ENCODE peak calls at places on chromosomes 1 and 21, in four cellular contexts. N is IMR-90, G is mesendoderm, W is H1. M is an unnamed sample.

GRCh38 chr1:91591175-91591968 is 90.7 kb downstream of the CDC7 start:
- DNase-seq in W (no peak), G (no peak), N (no peak), M (no peak)

GRCh38 chr1:43300661-43301094 is at the start of gene TIE1:
- DNase-seq in W (no peak), G (no peak), N (no peak), M (no peak)

GRCh38 chr21:43361127-43361492 is 65.8 kb downstream of the SIK1 start:
- DNase-seq in N (peak; percentile 63), W (no peak), G (peak; percentile 55), M (no peak)

GRCh38 chr1:159922499-159923202 is 2.7 kb downstream of the TAGLN2 start:
- DNase-seq in G (no peak), N (peak; percentile 41), W (no peak), M (no peak)

GRCh38 chr1:40303790-40304189 is 13.3 kb downstream of the COL9A2 start:
- DNase-seq in G (no peak), W (no peak), N (no peak), M (no peak)

GRCh38 chr1:47686731-47687617 is 249.1 kb downstream of the FOXD2 start:
- DNase-seq in N (no peak), G (peak; percentile 90), W (peak; percentile 62), M (peak; percentile 38)

GRCh38 chr1:23910144-23910543 is 3.0 kb downstream of the CNR2 start:
- DNase-seq in N (no peak), G (no peak), W (no peak), M (no peak)

GRCh38 chr1:179794146-179794545 is 51.1 kb downstream of the FAM163A start:
- DNase-seq in W (no peak), N (no peak), G (no peak), M (no peak)

GRCh38 chr21:35475768-35476167 is 426.7 kb upstream of the RUNX1 start:
- DNase-seq in W (no peak), G (no peak), N (peak; percentile 75), M (no peak)

GRCh38 chr1:9418851-9419250 is 120.4 kb upstream of the SLC25A33 start:
- DNase-seq in G (no peak), W (no peak), N (no peak), M (no peak)

GRCh38 chr1:32695098-32695904 is 7.3 kb downstream of the SYNC start:
- DNase-seq in W (no peak), G (no peak), N (peak; percentile 65), M (no peak)

GRCh38 chr21:33975548-33976081 is 60.0 kb upstream of the ATP5PO start:
- DNase-seq in W (peak; percentile 39), G (peak; percentile 26), N (peak; percentile 43), M (no peak)

GRCh38 chr1:208682664-208683013 is 438.5 kb upstream of the PLXNA2 start:
- DNase-seq in G (no peak), W (no peak), N (no peak), M (no peak)

GRCh38 chr21:43658094-43658725 is 1.1 kb downstream of the HSF2BP start:
- DNase-seq in W (no peak), N (no peak), G (no peak), M (no peak)

GRCh38 chr1:170732262-170732595 is 68.3 kb downstream of the PRRX1 start:
- DNase-seq in W (no peak), G (no peak), N (peak; percentile 60), M (no peak)

GRCh38 chr1:168803696-168804510 is 74.9 kb upstream of the DPT start:
- DNase-seq in N (no peak), W (no peak), G (peak; percentile 77), M (peak; percentile 31)

GRCh38 chr1:54314691-54315455 is 91.3 kb downstream of the SSBP3 start:
- DNase-seq in W (no peak), N (no peak), G (no peak), M (no peak)

DNA sequence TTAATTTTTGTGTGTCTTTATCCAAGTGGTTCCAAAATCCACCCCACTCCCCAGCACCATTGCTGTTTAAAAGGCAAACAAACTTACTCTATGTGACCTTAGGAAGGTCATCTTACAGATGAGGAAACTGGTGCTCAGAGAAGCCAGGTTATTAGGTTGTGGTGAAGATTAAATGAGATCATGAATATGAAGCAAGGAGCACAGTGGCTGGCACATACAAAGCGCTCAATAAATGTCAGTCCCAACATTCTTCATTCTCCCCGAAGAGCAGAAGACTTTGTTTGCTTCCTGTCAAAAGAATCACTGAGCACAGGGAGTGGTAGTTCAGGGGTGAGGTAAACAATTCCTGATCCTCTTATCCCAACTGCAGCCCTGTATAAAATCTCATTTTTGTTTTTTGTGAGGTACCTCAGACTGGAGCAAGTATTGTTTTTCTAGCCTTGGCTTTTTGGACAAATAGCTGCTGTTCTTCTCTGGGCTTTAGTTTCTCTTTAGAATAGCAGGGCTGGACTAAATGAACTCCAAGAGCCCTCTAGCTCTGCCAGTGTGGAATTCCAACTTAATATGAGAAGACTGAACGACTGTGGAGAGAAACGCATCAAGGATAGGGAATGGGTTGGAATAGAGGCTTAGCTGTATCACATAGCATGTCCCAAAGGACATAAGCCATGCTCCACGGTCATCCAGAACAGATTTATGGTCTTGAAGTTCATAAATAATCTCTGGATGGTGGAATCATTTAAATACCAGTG is 455.3 kb upstream of the USP24 start:
- DNase-seq in G (no peak), W (no peak), N (peak; percentile 23), M (no peak)
- H4K5ac ChIP-seq in G (no peak overlapping the region), W (no peak overlapping the region), N (peak overlapping the region; percentile 69), M (no peak overlapping the region)

GRCh38 chr1:205199090-205199930 is 12.2 kb downstream of the DSTYK start:
- DNase-seq in W (no peak), G (no peak), N (peak; percentile 70), M (no peak)
- H4K5ac ChIP-seq in W (no peak overlapping the region), G (no peak overlapping the region), N (no peak overlapping the region), M (no peak overlapping the region)

DNA sequence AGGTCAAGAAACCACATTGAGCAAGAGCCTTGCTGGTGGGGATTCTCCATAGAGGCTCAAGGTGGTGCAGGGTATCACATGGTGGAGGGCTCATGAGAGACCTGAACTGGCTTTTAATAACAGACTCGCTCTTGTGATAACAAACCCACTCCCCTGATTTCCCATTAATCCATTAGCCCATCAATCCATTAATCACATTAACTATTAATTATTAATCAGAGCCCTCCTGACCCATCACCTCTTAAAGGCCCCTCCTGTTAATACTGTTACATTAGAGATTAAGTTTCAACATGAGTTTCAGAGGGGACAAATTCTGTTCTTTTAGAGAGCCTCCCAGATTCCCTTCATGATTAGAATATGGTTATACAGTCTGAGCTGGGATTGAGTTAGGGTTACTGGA is 61.8 kb downstream of the IER5 start:
- DNase-seq in G (no peak), W (no peak), N (no peak), M (no peak)
- H4K5ac ChIP-seq in G (no peak overlapping the region), W (no peak overlapping the region), N (no peak overlapping the region), M (no peak overlapping the region)

DNA sequence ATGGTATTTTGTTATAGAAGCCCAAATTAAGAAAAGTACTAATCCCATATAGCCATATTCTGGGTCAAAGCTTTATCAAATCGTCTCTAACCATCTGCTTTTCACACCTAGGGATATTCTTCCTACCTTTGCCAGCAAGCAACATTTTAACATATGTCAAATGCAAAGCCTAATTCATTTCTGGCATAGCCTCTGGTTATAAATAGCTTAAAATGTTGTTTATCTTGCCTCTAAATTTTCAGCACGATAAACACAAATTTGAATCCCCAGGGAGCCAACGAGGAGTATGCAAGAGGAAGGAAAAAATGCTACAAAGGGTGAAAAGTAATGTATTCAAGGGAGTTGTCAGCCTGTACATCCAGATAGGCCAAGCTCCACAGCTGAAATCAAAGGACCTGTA is 357.2 kb downstream of the KCNH1 start:
- DNase-seq in G (no peak), N (no peak), W (no peak), M (no peak)
- H4K5ac ChIP-seq in G (no peak overlapping the region), N (no peak overlapping the region), W (no peak overlapping the region), M (no peak overlapping the region)

GRCh38 chr1:94395231-94395630 is 23.0 kb upstream of the ABCD3 start:
- DNase-seq in G (peak; percentile 86), N (no peak), W (no peak), M (no peak)

GRCh38 chr1:94395748-94396309 is 22.4 kb upstream of the ABCD3 start:
- DNase-seq in W (no peak), N (no peak), G (peak; percentile 40), M (no peak)

GRCh38 chr1:94398356-94398755 is 19.8 kb upstream of the ABCD3 start:
- DNase-seq in W (no peak), N (peak; percentile 33), G (no peak), M (no peak)

GRCh38 chr1:94396356-94396755 is 21.8 kb upstream of the ABCD3 start:
- DNase-seq in N (no peak), G (peak; percentile 83), W (no peak), M (peak; percentile 64)

DNA sequence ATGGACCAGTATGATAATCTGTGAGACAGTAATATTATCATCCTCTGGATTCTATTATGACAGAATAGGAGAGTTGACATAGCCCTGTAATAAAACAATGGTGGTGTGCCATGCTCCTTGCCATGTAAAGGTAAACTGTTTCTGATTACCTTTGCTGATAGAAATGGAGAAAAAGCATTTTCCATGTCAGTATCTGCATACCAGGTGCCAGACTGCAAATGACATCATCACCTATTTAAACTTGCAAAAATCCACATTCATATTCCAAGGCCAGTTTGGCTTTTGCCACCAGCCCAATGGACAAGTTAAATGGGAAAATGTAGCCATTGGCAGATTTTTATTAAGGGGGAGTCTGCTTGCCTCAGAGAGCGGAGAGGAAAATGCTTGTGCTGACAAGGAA is 23.9 kb upstream of the ABCD3 start:
- DNase-seq in N (no peak), W (no peak), G (peak; percentile 13), M (no peak)
- H4K5ac ChIP-seq in N (no peak overlapping the region), W (no peak overlapping the region), G (no peak overlapping the region), M (no peak overlapping the region)

DNA sequence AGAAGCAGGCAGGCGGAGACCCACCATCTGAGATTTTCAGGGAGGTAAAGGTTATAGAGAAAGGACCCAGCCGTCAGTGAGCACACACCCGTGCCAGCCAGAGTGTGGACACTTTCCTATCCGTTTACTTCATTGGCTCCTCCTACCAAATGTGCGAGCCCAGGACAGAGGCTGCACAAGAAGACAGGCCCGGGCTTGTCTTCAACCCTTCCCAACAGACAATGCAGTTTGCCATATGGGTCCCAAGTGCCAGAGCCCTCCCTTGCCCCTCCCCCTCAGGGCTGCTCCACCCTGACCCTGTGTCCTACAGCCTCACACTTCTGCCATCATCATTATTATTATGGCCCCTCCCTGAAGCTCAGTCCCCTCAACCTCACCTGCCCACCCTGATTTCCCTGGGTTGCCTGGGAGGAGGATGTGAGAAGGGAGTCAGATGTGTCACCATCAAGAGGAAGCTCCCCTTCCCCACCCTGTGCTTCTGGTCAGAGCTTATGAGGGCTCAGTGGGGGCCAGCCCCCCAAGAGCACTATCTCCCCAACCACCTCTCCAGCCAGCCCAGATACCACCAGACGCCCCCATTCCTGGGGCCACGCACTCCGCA is 9.4 kb downstream of the LAPTM5 start:
- DNase-seq in G (no peak), W (no peak), N (no peak), M (no peak)
- H4K5ac ChIP-seq in G (no peak overlapping the region), W (peak overlapping the region; percentile 10), N (peak overlapping the region; percentile 96), M (no peak overlapping the region)

GRCh38 chr1:3021801-3022401 is 634 bp downstream of the ACTRT2 start:
- DNase-seq in W (no peak), G (no peak), N (no peak), M (no peak)
- H4K5ac ChIP-seq in W (no peak overlapping the region), G (no peak overlapping the region), N (no peak overlapping the region), M (no peak overlapping the region)

DNA sequence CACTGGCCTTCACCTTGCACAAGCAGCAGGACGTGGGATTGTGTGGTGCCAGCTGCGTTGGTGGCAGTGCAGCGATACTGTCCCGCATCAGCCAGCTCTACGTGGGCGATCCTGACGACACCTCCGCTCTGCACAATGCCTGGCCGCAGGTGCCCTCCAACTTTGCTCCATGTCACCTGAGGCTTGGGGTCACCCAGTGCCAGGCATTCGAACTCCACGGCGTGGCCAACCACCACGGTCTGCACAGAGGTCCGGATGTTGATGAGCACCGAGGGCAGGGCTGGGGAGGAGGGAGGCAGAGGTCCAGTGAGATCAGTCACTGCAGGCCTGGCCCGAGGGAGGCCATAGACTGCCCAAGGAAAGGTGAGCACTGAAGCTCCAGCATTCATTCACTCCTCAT is 22.6 kb downstream of the LDLRAD2 start:
- DNase-seq in W (no peak), G (no peak), N (no peak), M (no peak)
- H4K5ac ChIP-seq in W (no peak overlapping the region), G (no peak overlapping the region), N (no peak overlapping the region), M (no peak overlapping the region)